ENCODE peak calls at places on chromosomes 3 and 15, in ten cellular contexts. Q, S, Y, R, X, J, D, Z, T and H are unnamed samples. For H3K27me3 and H3K9me3, the result is how much of the 10 kb centered on the place peaks cover.

GRCh38 chr3:52986938-52987337 is 58.9 kb downstream of the SFMBT1 start:
- DNase-seq in Q (no peak), S (no peak), Y (no peak), R (no peak), X (no peak), J (peak), D (no peak), Z (no peak), T (no peak), H (no peak)

GRCh38 chr3:102460579-102460978 is 25.8 kb downstream of the ZPLD1 start:
- DNase-seq in Q (no peak), S (no peak), Y (no peak), R (no peak), X (no peak), J (no peak), D (no peak), Z (peak), T (no peak), H (no peak)

GRCh38 chr15:68801572-68802148 is 19.0 kb downstream of the ANP32A start:
- DNase-seq in Q (no peak), S (no peak), Y (no peak), R (no peak), X (no peak), J (no peak), D (no peak), Z (no peak), T (peak), H (no peak)

GRCh38 chr3:118472586-118472985 is 562.1 kb downstream of the IGSF11 start:
- DNase-seq in Q (no peak), S (no peak), Y (no peak), R (no peak), X (no peak), J (no peak), D (no peak), Z (peak), T (no peak), H (no peak)

GRCh38 chr15:34514251-34514760 is 69.1 kb downstream of the GOLGA8B start:
- DNase-seq in Q (no peak), S (no peak), Y (peak), R (no peak), X (no peak), J (peak), D (no peak), Z (peak), T (peak), H (peak)

GRCh38 chr15:40047413-40048154 is 8.6 kb upstream of the SRP14 start:
- DNase-seq in Q (peak), S (no peak), Y (peak), R (peak), X (no peak), J (no peak), D (peak), Z (peak), T (peak), H (peak)

GRCh38 chr15:62109457-62109856 is 42.7 kb downstream of the C2CD4A start:
- DNase-seq in Q (no peak), S (no peak), Y (no peak), R (no peak), X (no peak), J (no peak), D (no peak), Z (no peak), T (no peak), H (no peak)

GRCh38 chr3:156448300-156448699 is 106.6 kb downstream of the SSR3 start:
- DNase-seq in Q (no peak), S (no peak), Y (no peak), R (no peak), X (peak), J (peak), D (peak), Z (peak), T (no peak), H (no peak)

GRCh38 chr3:194109192-194109863 is 26.6 kb upstream of the HES1 start:
- DNase-seq in Q (no peak), S (no peak), Y (no peak), R (no peak), X (no peak), J (no peak), D (no peak), Z (no peak), T (no peak), H (no peak)

GRCh38 chr3:15844889-15845288 is 47.1 kb upstream of the ANKRD28 start:
- DNase-seq in Q (no peak), S (no peak), Y (no peak), R (no peak), X (no peak), J (no peak), D (no peak), Z (no peak), T (no peak), H (no peak)

GRCh38 chr3:37997791-37998370 is 7.3 kb downstream of the VILL start:
- DNase-seq in Q (peak), S (no peak), Y (peak), R (peak), X (no peak), J (no peak), D (no peak), Z (no peak), T (peak), H (peak)

GRCh38 chr3:8992854-8993253 is 29.6 kb upstream of the RAD18 start:
- DNase-seq in Q (no peak), S (no peak), Y (no peak), R (no peak), X (no peak), J (no peak), D (no peak), Z (no peak), T (no peak), H (no peak)

GRCh38 chr3:150242220-150242938 is 165.7 kb upstream of the TSC22D2 start:
- DNase-seq in Q (no peak), S (no peak), Y (no peak), R (no peak), X (no peak), J (no peak), D (no peak), Z (peak), T (no peak), H (no peak)

GRCh38 chr3:152304160-152304559 is 35.4 kb downstream of the MBNL1 start:
- DNase-seq in Q (no peak), S (no peak), Y (no peak), R (no peak), X (no peak), J (no peak), D (no peak), Z (no peak), T (no peak), H (no peak)

GRCh38 chr3:13018039-13018431 is 55.2 kb downstream of the IQSEC1 start:
- DNase-seq in Q (no peak), S (no peak), Y (peak), R (no peak), X (no peak), J (peak), D (no peak), Z (no peak), T (peak), H (no peak)

GRCh38 chr3:51099794-51100542 is 285.1 kb upstream of the MANF start:
- DNase-seq in Q (no peak), S (no peak), Y (peak), R (peak), X (no peak), J (peak), D (no peak), Z (peak), T (no peak), H (no peak)

GRCh38 chr3:138434875-138435772 is 708 bp downstream of the ESYT3 start:
- DNase-seq in Q (peak), S (no peak), Y (no peak), R (no peak), X (no peak), J (peak), D (no peak), Z (no peak), T (no peak), H (no peak)

GRCh38 chr15:84736375-84736774 is 12.0 kb upstream of the ZNF592 start:
- DNase-seq in Q (no peak), S (no peak), Y (peak), R (no peak), X (peak), J (no peak), D (peak), Z (no peak), T (no peak), H (no peak)

GRCh38 chr15:67146214-67146613 is 80.8 kb downstream of the SMAD3 start:
- DNase-seq in Q (no peak), S (no peak), Y (peak), R (no peak), X (no peak), J (no peak), D (no peak), Z (peak), T (peak), H (peak)

GRCh38 chr3:17740703-17741102 is 1.7 kb downstream of the TBC1D5 start:
- DNase-seq in Q (no peak), S (no peak), Y (no peak), R (no peak), X (no peak), J (no peak), D (no peak), Z (peak), T (no peak), H (no peak)

GRCh38 chr15:36373549-36373948 is 205.9 kb upstream of the CDIN1 start:
- DNase-seq in Q (no peak), S (no peak), Y (no peak), R (no peak), X (no peak), J (no peak), D (no peak), Z (peak), T (no peak), H (no peak)

GRCh38 chr15:72585659-72586058 is 68.8 kb upstream of the GOLGA6B start:
- DNase-seq in Q (no peak), S (no peak), Y (no peak), R (no peak), X (no peak), J (no peak), D (no peak), Z (peak), T (no peak), H (no peak)

GRCh38 chr15:38611228-38611627 is 46.6 kb upstream of the RASGRP1 start:
- DNase-seq in Q (no peak), S (no peak), Y (no peak), R (no peak), X (no peak), J (no peak), D (peak), Z (no peak), T (no peak), H (no peak)

GRCh38 chr3:176920806-176921205 is 276.5 kb downstream of the TBL1XR1 start:
- DNase-seq in Q (no peak), S (no peak), Y (no peak), R (no peak), X (no peak), J (no peak), D (no peak), Z (peak), T (no peak), H (no peak)

GRCh38 chr3:4343258-4343657 is 40.1 kb downstream of the SETMAR start:
- DNase-seq in Q (no peak), S (no peak), Y (no peak), R (no peak), X (no peak), J (no peak), D (no peak), Z (no peak), T (no peak), H (no peak)

GRCh38 chr15:43775411-43775965 is 1.3 kb downstream of the ELL3 start:
- DNase-seq in Q (peak), S (peak), Y (peak), R (no peak), X (no peak), J (peak), D (no peak), Z (peak), T (no peak), H (peak)

GRCh38 chr3:50287262-50287661 is 5.0 kb downstream of the IFRD2 start:
- DNase-seq in Q (no peak), S (no peak), Y (no peak), R (no peak), X (no peak), J (peak), D (no peak), Z (no peak), T (no peak), H (no peak)

GRCh38 chr3:67048716-67049076 is 50.6 kb downstream of the KBTBD8 start:
- DNase-seq in Q (no peak), S (no peak), Y (no peak), R (no peak), X (no peak), J (no peak), D (no peak), Z (no peak), T (no peak), H (no peak)

GRCh38 chr3:61771976-61772375 is 210.6 kb downstream of the PTPRG start:
- DNase-seq in Q (no peak), S (no peak), Y (no peak), R (no peak), X (no peak), J (no peak), D (no peak), Z (no peak), T (no peak), H (no peak)

GRCh38 chr15:43776101-43776717 is 557 bp downstream of the ELL3 start:
- DNase-seq in Q (peak), S (no peak), Y (no peak), R (no peak), X (no peak), J (peak), D (no peak), Z (peak), T (no peak), H (peak)

GRCh38 chr15:35206060-35206675 is 121.1 kb upstream of the NANOGP8 start:
- DNase-seq in Q (no peak), S (no peak), Y (no peak), R (no peak), X (no peak), J (peak), D (no peak), Z (peak), T (no peak), H (no peak)

GRCh38 chr15:85620321-85621044 is 174.2 kb downstream of the KLHL25 start:
- DNase-seq in Q (no peak), S (no peak), Y (peak), R (peak), X (no peak), J (no peak), D (no peak), Z (no peak), T (no peak), H (no peak)

GRCh38 chr3:172152294-172152649 is 112.9 kb downstream of the FNDC3B start:
- DNase-seq in Q (no peak), S (no peak), Y (no peak), R (no peak), X (no peak), J (no peak), D (no peak), Z (no peak), T (no peak), H (no peak)

GRCh38 chr3:172152869-172153268 is 113.5 kb downstream of the FNDC3B start:
- DNase-seq in Q (no peak), S (no peak), Y (no peak), R (no peak), X (no peak), J (no peak), D (no peak), Z (peak), T (no peak), H (no peak)

GRCh38 chr3:172151610-172152293 is 112.4 kb downstream of the FNDC3B start:
- DNase-seq in Q (no peak), S (no peak), Y (no peak), R (no peak), X (no peak), J (no peak), D (no peak), Z (no peak), T (no peak), H (no peak)

GRCh38 chr3:172154768-172155649 is 115.6 kb downstream of the FNDC3B start:
- DNase-seq in Q (no peak), S (no peak), Y (no peak), R (no peak), X (no peak), J (no peak), D (no peak), Z (no peak), T (no peak), H (no peak)

DNA sequence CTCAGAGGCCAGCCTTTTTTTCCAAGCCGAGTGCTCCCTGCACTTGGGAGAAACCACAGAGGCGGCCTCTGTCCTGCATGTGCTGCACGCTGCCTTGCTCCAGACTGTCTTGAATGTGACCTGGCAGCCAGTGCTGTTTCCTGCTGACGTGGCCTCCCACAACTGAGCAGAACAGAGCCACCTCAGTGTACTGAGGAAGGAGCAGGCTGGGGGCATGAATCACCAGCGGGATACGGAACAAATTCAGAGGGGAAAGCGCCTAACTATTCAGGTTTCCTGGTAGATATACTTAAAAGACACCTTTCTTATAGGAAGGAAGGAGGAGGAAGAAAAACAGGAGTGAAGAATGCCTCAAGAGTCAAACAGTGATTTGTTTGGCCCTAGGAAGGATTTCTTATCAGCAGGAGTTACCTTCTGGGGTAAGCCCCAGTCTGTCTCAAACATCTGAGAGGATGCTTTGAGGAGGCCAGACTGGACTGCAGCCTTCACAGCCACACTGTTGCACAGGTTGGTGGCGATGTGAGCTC is 114.0 kb downstream of the FNDC3B start:
- DNase-seq in Q (peak), S (peak), Y (peak), R (peak), X (no peak), J (no peak), D (no peak), Z (peak), T (peak), H (peak)
- H3K27ac ChIP-seq in Q (peak), S (peak), Y (peak), R (peak), X (no peak), J (no peak), D (no peak), Z (peak), T (peak), H (peak)

DNA sequence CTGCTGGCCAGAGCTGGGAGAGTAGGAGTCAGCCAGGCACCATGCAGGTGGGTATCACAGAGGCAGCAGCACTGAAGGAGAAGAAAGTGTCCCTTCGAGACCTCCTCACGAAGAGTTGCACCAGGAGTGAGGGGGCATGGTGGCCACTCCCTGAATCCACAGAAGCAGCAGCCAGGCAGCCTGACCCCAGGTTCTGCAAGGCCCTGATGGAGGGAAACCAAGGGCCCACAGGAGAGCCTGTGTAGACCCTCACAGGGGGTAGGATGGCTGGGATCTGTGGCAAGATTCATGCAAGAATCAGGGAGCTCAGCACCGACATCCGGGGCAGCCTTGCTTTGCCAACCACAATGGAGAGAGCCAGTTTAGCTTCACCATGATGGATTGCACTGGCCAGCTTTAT is 33.7 kb upstream of the TBC1D21 start:
- DNase-seq in Q (no peak), S (no peak), Y (no peak), R (no peak), X (no peak), J (no peak), D (no peak), Z (no peak), T (no peak), H (no peak)
- H3K27me3 ChIP-seq in Q (under half), S (under half), Y (under half), R (under half), X (under half), J (under half), D (under half), Z (half or more), T (under half), H (under half)

GRCh38 chr15:46703352-46703861 is 1013.9 kb upstream of the SEMA6D start:
- DNase-seq in Q (no peak), S (no peak), Y (no peak), R (no peak), X (no peak), J (no peak), D (no peak), Z (no peak), T (no peak), H (no peak)

GRCh38 chr15:46703871-46704637 is 1013.3 kb upstream of the SEMA6D start:
- DNase-seq in Q (no peak), S (no peak), Y (no peak), R (no peak), X (no peak), J (no peak), D (no peak), Z (no peak), T (no peak), H (no peak)

GRCh38 chr15:46701347-46701746 is 1016.0 kb upstream of the SEMA6D start:
- DNase-seq in Q (no peak), S (no peak), Y (no peak), R (no peak), X (no peak), J (no peak), D (no peak), Z (no peak), T (no peak), H (no peak)
- H3K9me3 ChIP-seq in Q (under half), S (under half), Y (under half), R (under half), X (under half), J (under half), D (under half), Z (under half), T (under half), H (under half)

GRCh38 chr3:195159819-195160175 is 111.2 kb downstream of the XXYLT1 start:
- DNase-seq in Q (no peak), S (no peak), Y (no peak), R (no peak), X (no peak), J (no peak), D (no peak), Z (peak), T (no peak), H (no peak)

GRCh38 chr3:195160257-195160898 is 110.6 kb downstream of the XXYLT1 start:
- DNase-seq in Q (no peak), S (no peak), Y (no peak), R (no peak), X (no peak), J (no peak), D (no peak), Z (peak), T (no peak), H (no peak)

GRCh38 chr3:195160908-195161434 is 110.0 kb downstream of the XXYLT1 start:
- DNase-seq in Q (no peak), S (no peak), Y (no peak), R (no peak), X (no peak), J (no peak), D (no peak), Z (no peak), T (no peak), H (no peak)

GRCh38 chr3:195163719-195164572 is 107.0 kb downstream of the XXYLT1 start:
- DNase-seq in Q (no peak), S (no peak), Y (no peak), R (no peak), X (no peak), J (no peak), D (no peak), Z (no peak), T (no peak), H (no peak)

GRCh38 chr3:195162033-195162669 is 108.8 kb downstream of the XXYLT1 start:
- DNase-seq in Q (no peak), S (no peak), Y (peak), R (peak), X (no peak), J (no peak), D (no peak), Z (no peak), T (no peak), H (peak)
- H3K27ac ChIP-seq in Q (peak), S (no peak), Y (no peak), R (no peak), X (no peak), J (no peak), D (peak), Z (no peak), T (peak), H (no peak)

GRCh38 chr3:179949869-179950268 is 86.9 kb downstream of the PEX5L start:
- DNase-seq in Q (no peak), S (no peak), Y (no peak), R (no peak), X (no peak), J (no peak), D (no peak), Z (no peak), T (no peak), H (no peak)
- H3K27me3 ChIP-seq in Q (under half), S (under half), Y (under half), R (under half), X (under half), J (under half), D (under half), Z (under half), T (under half), H (under half)

DNA sequence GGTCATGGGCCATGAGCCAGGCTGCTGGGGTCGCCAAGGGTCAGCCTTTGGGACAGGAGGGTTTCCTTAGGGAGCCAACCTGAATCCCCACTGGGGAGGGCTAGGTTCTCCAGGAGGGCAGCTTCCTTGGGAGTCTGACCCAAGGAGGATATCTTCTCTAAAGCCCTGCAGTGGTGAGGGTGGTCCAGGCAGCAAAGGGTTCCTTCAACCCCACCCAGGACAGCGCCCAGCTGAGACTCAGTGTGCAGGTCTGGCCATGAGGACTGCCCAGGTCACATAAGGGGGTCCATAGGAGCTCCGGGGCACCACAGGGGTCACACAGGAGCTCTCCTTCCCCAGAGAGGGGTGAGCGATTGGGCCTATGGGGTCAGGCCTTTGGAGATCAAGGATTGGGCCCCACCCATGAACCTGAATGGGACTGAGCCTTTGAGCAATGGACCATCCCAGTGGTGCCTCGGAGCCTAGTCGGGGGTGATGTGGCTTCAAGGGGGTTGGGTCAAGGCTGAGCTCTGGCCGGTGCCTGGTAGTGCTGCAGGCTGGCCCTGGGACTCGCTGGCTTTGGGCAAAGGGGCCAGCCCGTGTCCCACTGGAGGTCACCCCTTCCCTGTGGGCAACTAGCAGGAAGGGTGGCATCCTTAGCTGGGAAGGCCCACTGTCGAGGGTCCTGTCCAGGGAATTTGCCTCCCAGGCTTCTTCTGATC is 216.5 kb downstream of the SNRPN start:
- DNase-seq in Q (peak), S (peak), Y (peak), R (peak), X (no peak), J (no peak), D (no peak), Z (no peak), T (peak), H (peak)
- H3K9me3 ChIP-seq in Q (under half), S (half or more), Y (under half), R (under half), X (under half), J (under half), D (under half), Z (under half), T (under half), H (under half)